ENCODE peak calls at places on chromosome 21, in seven cellular contexts. H is IMR-90, F is fibroblast of mammary gland, A is transverse colon, N is cardiac muscle cell, L is heart left ventricle, D is fibroblast of lung. V is an unnamed sample.

GRCh38 chr21:25670726-25671125 is 31.7 kb downstream of the JAM2 start:
- DNase-seq in H (peak), F (peak), A (no peak), N (no peak), L (no peak), D (peak), V (no peak)

GRCh38 chr21:45244799-45245340 is 42.8 kb downstream of the POFUT2 start:
- DNase-seq in H (no peak), F (no peak), A (no peak), N (no peak), L (no peak), D (no peak), V (no peak)

GRCh38 chr21:40386301-40386911 is 460.6 kb downstream of the DSCAM start:
- DNase-seq in H (no peak), F (no peak), A (peak), N (peak), L (peak), D (no peak), V (peak)

GRCh38 chr21:38367646-38368045 is 110.9 kb downstream of the KCNJ15 start:
- DNase-seq in H (no peak), F (no peak), A (no peak), N (no peak), L (no peak), D (no peak), V (no peak)

GRCh38 chr21:34639882-34640788 is 25.2 kb upstream of the RCAN1 start:
- DNase-seq in H (peak), F (peak), A (no peak), N (no peak), L (no peak), D (peak), V (no peak)

GRCh38 chr21:45550552-45551210 is 8.4 kb upstream of the SLC19A1 start:
- DNase-seq in H (no peak), F (no peak), A (peak), N (no peak), L (peak), D (peak), V (no peak)

GRCh38 chr21:46559291-46559983 is 45.4 kb downstream of the S100B start:
- DNase-seq in H (no peak), F (no peak), A (no peak), N (peak), L (no peak), D (no peak), V (no peak)

GRCh38 chr21:33655591-33656221 is 13.4 kb downstream of the ITSN1 start:
- DNase-seq in H (peak), F (peak), A (no peak), N (peak), L (no peak), D (peak), V (peak)

GRCh38 chr21:35390013-35390776 is 341.1 kb upstream of the RUNX1 start:
- DNase-seq in H (peak), F (peak), A (no peak), N (no peak), L (no peak), D (peak), V (peak)

GRCh38 chr21:45262616-45263015 is 25.1 kb downstream of the POFUT2 start:
- DNase-seq in H (no peak), F (peak), A (peak), N (no peak), L (no peak), D (no peak), V (no peak)

GRCh38 chr21:31133243-31133830 is 95.1 kb upstream of the KRTAP19-8 start:
- DNase-seq in H (no peak), F (no peak), A (no peak), N (no peak), L (no peak), D (no peak), V (no peak)

GRCh38 chr21:46314441-46315020 is 9.1 kb downstream of the C21orf58 start:
- DNase-seq in H (no peak), F (no peak), A (no peak), N (no peak), L (no peak), D (no peak), V (no peak)

GRCh38 chr21:31252611-31253010 is 91.5 kb downstream of the TIAM1 start:
- DNase-seq in H (no peak), F (no peak), A (no peak), N (peak), L (no peak), D (no peak), V (no peak)

GRCh38 chr21:29238967-29239289 is 59.8 kb upstream of the BACH1 start:
- DNase-seq in H (peak), F (peak), A (no peak), N (no peak), L (no peak), D (peak), V (no peak)

GRCh38 chr21:46057111-46057709 is 40.7 kb upstream of the COL6A2 start:
- DNase-seq in H (no peak), F (no peak), A (no peak), N (no peak), L (no peak), D (no peak), V (no peak)

GRCh38 chr21:45644041-45644906 is 749 bp downstream of the PCBP3 start:
- DNase-seq in H (no peak), F (no peak), A (no peak), N (no peak), L (peak), D (peak), V (peak)

GRCh38 chr21:34635307-34635706 is 20.4 kb upstream of the RCAN1 start:
- DNase-seq in H (no peak), F (no peak), A (no peak), N (no peak), L (no peak), D (no peak), V (no peak)

GRCh38 chr21:34890724-34891609 is 158.1 kb downstream of the RUNX1 start:
- DNase-seq in H (peak), F (no peak), A (peak), N (peak), L (peak), D (peak), V (peak)

GRCh38 chr21:38474124-38474523 is 24.2 kb downstream of the ERG start:
- DNase-seq in H (no peak), F (no peak), A (no peak), N (no peak), L (no peak), D (no peak), V (no peak)

GRCh38 chr21:25424045-25424444 is 183.2 kb downstream of the MRPL39 start:
- DNase-seq in H (no peak), F (no peak), A (no peak), N (no peak), L (no peak), D (no peak), V (no peak)

GRCh38 chr21:35020446-35020845 is 28.7 kb downstream of the RUNX1 start:
- DNase-seq in H (no peak), F (no peak), A (no peak), N (no peak), L (no peak), D (no peak), V (no peak)

GRCh38 chr21:46427516-46427915 is 31.2 kb upstream of the DIP2A start:
- DNase-seq in H (no peak), F (no peak), A (no peak), N (no peak), L (peak), D (no peak), V (no peak)

GRCh38 chr21:33968082-33968997 is 52.7 kb upstream of the ATP5PO start:
- DNase-seq in H (peak), F (peak), A (peak), N (peak), L (no peak), D (peak), V (peak)

GRCh38 chr21:18499761-18500376 is 96.3 kb upstream of the TMPRSS15 start:
- DNase-seq in H (peak), F (peak), A (peak), N (peak), L (no peak), D (peak), V (peak)

GRCh38 chr21:45876381-45877159 is 105.0 kb upstream of the COL6A1 start:
- DNase-seq in H (no peak), F (no peak), A (no peak), N (peak), L (no peak), D (peak), V (no peak)

GRCh38 chr21:45949928-45950739 is 31.4 kb upstream of the COL6A1 start:
- DNase-seq in H (no peak), F (peak), A (no peak), N (no peak), L (no peak), D (no peak), V (no peak)

GRCh38 chr21:46208761-46209721 is 19.5 kb downstream of the LSS start:
- DNase-seq in H (no peak), F (no peak), A (no peak), N (no peak), L (peak), D (no peak), V (no peak)

GRCh38 chr21:38863291-38863690 is 57.6 kb downstream of the ETS2 start:
- DNase-seq in H (no peak), F (no peak), A (no peak), N (no peak), L (no peak), D (no peak), V (no peak)

GRCh38 chr21:46100426-46100825 is 2.5 kb downstream of the COL6A2 start:
- DNase-seq in H (peak), F (peak), A (peak), N (no peak), L (peak), D (peak), V (peak)

DNA sequence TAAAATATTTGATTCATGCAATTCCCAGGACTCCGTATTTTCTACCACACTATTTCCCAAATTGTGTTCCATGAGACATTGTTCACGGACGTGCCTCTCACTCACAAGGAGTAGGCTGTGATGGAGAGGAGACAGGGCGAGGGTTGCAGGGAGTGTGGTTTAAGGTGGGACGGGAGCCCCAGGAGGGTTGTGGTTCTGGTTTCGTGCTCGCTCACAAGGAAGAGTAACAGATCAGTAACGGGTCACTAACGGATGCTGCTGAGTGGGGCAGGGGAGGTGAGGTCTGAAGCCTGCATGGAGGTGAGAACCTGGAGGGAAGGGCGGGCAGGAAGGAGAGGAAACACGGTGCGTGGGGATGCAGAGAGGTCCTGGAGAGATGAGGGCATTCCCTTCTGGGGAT is 28.8 kb downstream of the TFF3 start:
- DNase-seq in H (no peak), F (no peak), A (no peak), N (no peak), L (no peak), D (no peak), V (no peak)
- H3K4me3 ChIP-seq in H (no peak), F (no peak), A (no peak), N (no peak), L (no peak), D (no peak), V (no peak)

GRCh38 chr21:26843912-26844257 is 1.3 kb downstream of the ADAMTS1 start:
- DNase-seq in H (peak), F (peak), A (no peak), N (no peak), L (no peak), D (peak), V (peak)
- H3K4me3 ChIP-seq in H (peak), F (peak), A (peak), N (peak), L (peak), D (peak), V (peak)

DNA sequence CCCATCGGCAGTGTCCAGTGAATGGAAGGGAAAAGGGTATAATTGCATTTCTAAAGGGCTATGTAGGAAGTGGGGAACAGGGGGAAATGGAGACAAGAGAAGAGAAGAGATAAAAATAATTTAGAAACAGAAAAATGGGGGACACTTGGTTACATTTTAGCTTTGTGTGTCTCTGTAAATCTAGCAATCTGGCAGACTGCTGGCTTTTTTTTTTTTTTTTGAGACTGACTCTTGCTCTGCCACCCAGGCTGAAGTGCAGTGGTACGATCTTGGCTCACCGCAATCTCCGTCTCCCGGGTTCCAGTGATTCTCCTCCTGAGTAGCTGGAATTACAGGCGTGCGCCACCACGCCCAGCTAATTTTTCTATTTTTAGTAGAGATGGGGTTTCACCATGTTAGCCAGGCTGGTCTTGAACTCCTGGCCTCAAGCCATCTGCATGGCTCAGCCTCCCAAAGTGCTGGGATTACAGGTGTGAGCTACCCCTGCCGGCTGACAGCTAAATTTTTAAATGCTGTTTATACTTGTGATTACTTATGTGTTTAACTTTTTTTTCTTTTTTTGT is 53.4 kb downstream of the AGPAT3 start:
- DNase-seq in H (no peak), F (no peak), A (no peak), N (no peak), L (peak), D (no peak), V (no peak)
- H3K4me3 ChIP-seq in H (no peak), F (no peak), A (no peak), N (no peak), L (no peak), D (no peak), V (no peak)

GRCh38 chr21:36686955-36687354 is 12.0 kb upstream of the SIM2 start:
- DNase-seq in H (no peak), F (no peak), A (no peak), N (no peak), L (no peak), D (no peak), V (no peak)
- H3K4me3 ChIP-seq in H (no peak), F (no peak), A (no peak), N (no peak), L (no peak), D (no peak), V (no peak)

DNA sequence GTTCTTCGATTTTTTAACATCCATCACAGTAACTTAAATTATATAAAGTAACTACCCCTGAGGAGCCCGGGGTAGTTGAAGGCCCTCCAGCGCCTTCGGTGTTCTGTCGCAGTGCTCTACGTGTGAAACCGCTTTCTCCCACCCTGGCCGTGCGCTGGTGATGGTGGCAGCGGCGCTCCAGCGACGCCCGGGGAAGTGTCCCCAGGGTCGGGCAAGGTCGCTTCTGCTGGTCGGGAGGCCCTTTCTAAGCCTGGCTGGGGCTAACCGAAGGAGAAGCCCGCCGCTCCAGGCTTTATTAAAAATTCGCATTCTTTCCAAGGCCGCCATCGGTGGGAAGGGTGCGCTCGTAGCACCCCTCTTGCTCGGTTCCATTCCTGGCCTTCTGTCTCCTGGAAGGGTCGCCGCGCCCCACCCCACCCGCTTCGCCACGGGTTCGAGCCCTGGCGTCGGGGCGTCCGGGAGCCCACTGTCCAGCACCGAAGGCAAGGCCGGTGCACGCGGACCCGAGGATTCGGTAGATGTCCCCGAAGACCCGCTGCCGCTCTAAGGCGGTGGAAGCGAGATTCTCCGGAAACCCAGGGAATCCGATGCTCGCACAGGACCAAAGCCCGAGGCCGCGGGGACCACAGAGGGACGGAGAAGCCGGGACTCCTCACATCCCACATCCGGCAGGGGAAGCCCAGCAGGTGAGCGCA is 807 bp upstream of the RIPPLY3 start:
- DNase-seq in H (no peak), F (no peak), A (no peak), N (no peak), L (no peak), D (no peak), V (no peak)
- H3K4me3 ChIP-seq in H (peak), F (peak), A (no peak), N (peak), L (no peak), D (no peak), V (peak)

DNA sequence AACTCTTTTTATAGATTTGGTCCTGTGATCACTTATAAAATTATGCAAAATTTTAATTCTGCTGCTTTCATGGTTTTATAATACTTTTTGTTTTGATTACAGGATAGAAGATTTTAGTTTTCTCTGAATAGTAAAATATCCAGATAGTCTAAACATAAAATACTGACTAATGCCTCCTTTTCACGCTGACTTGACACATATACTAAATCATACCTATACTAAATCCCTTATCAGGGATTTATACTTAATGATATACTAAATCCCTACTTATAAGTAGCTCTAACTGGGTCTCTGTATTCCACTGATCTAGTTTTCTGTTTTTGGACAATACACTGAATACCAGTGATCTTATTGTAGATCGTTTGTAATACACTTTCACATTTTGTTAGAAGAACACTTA is 128.0 kb downstream of the USP25 start:
- DNase-seq in H (no peak), F (no peak), A (no peak), N (no peak), L (no peak), D (no peak), V (no peak)
- H3K4me3 ChIP-seq in H (no peak), F (no peak), A (no peak), N (no peak), L (no peak), D (no peak), V (no peak)